ENCODE peak calls at places on chromosome 4, in seven cellular contexts. P, W, Q, D, Z, L and O are unnamed samples.
A peak's percentile ranks its signal among the peaks of the same experiment; 100 is the strongest.

GRCh38 chr4:138035781-138036258 is 206.3 kb downstream of the SLC7A11 start:
- DNase-seq in L (no peak), D (peak; percentile 81), Q (no peak), P (peak; percentile 67), W (no peak), Z (peak; percentile 70), O (peak; percentile 34)

GRCh38 chr4:126458993-126459392 is 1144.2 kb downstream of the FAT4 start:
- DNase-seq in D (peak; percentile 80), L (no peak), P (peak; percentile 10), W (no peak), Z (no peak), Q (no peak), O (no peak)

GRCh38 chr4:121800961-121801714 is at the start of gene EXOSC9:
- DNase-seq in P (peak; percentile 96), W (peak; percentile 89), D (peak; percentile 94), Z (peak; percentile 83), Q (peak; percentile 99), L (peak; percentile 89), O (peak; percentile 95)

GRCh38 chr4:184616633-184617471 is 32.4 kb downstream of the CASP3 start:
- DNase-seq in W (no peak), D (no peak), Q (no peak), Z (no peak), P (no peak), L (no peak), O (no peak)

GRCh38 chr4:8373973-8374545 is 66.5 kb downstream of the ACOX3 start:
- DNase-seq in Z (no peak), W (no peak), D (no peak), P (no peak), L (no peak), Q (peak; percentile 73), O (no peak)

GRCh38 chr4:126451237-126451885 is 1136.6 kb downstream of the FAT4 start:
- DNase-seq in Q (no peak), D (peak; percentile 83), W (no peak), Z (peak; percentile 10), L (no peak), P (no peak), O (no peak)

GRCh38 chr4:77007358-77008230 is 58.0 kb downstream of the SEPTIN11 start:
- DNase-seq in L (no peak), Q (no peak), P (peak; percentile 78), D (peak; percentile 83), W (no peak), Z (peak; percentile 72), O (no peak)

GRCh38 chr4:150145090-150145949 is 67.1 kb downstream of the DCLK2 start:
- DNase-seq in W (no peak), Q (no peak), L (no peak), Z (no peak), D (peak; percentile 45), P (peak; percentile 25), O (no peak)

GRCh38 chr4:140756292-140757219 is at the start of gene TBC1D9:
- DNase-seq in Q (peak; percentile 90), L (no peak), P (peak; percentile 68), W (no peak), D (peak; percentile 55), Z (peak; percentile 98), O (peak; percentile 67)

GRCh38 chr4:93648258-93648657 is 180.3 kb upstream of the ATOH1 start:
- DNase-seq in P (no peak), L (no peak), Q (no peak), D (no peak), Z (no peak), W (no peak), O (no peak)

GRCh38 chr4:41134581-41134980 is 79.8 kb downstream of the APBB2 start:
- DNase-seq in L (no peak), Z (no peak), P (no peak), Q (no peak), W (no peak), D (no peak), O (no peak)

GRCh38 chr4:86233681-86234080 is 126.2 kb downstream of the MAPK10 start:
- DNase-seq in Z (peak; percentile 83), Q (no peak), D (peak; percentile 15), L (no peak), P (peak; percentile 20), W (no peak), O (no peak)

GRCh38 chr4:42132099-42132498 is 20.4 kb downstream of the BEND4 start:
- DNase-seq in W (no peak), Z (no peak), Q (no peak), L (no peak), D (no peak), P (no peak), O (no peak)

GRCh38 chr4:42488114-42488513 is 90.8 kb downstream of the SHISA3 start:
- DNase-seq in Q (no peak), P (no peak), D (no peak), L (no peak), W (no peak), Z (no peak), O (no peak)

GRCh38 chr4:88697113-88697512 is 516 bp downstream of the NAP1L5 start:
- DNase-seq in W (no peak), L (no peak), Z (no peak), Q (no peak), D (peak; percentile 52), P (peak; percentile 36), O (peak; percentile 15)

GRCh38 chr4:42458686-42459085 is 61.4 kb downstream of the SHISA3 start:
- DNase-seq in D (no peak), Z (no peak), W (no peak), L (no peak), P (no peak), Q (no peak), O (no peak)

GRCh38 chr4:105956566-105956965 is 61.3 kb downstream of the NPNT start:
- DNase-seq in Q (no peak), W (no peak), D (no peak), Z (no peak), L (no peak), P (no peak), O (no peak)

GRCh38 chr4:147837435-147837834 is 105.5 kb downstream of the ARHGAP10 start:
- DNase-seq in Q (no peak), L (no peak), P (no peak), W (no peak), D (no peak), Z (no peak), O (no peak)

GRCh38 chr4:184598753-184599491 is 50.3 kb downstream of the CASP3 start:
- DNase-seq in D (no peak), Q (no peak), L (no peak), W (no peak), Z (no peak), P (no peak), O (no peak)

GRCh38 chr4:156251373-156252065 is 297.9 kb upstream of the CTSO start:
- DNase-seq in P (no peak), W (no peak), L (no peak), Q (no peak), D (no peak), Z (no peak), O (no peak)

GRCh38 chr4:180721356-180721755 is 1521.8 kb upstream of the TENM3 start:
- DNase-seq in W (no peak), L (no peak), Q (no peak), P (no peak), Z (no peak), D (no peak), O (no peak)

GRCh38 chr4:57081651-57082349 is 28.4 kb downstream of the IGFBP7 start:
- DNase-seq in Z (no peak), D (no peak), L (no peak), Q (no peak), P (no peak), W (no peak), O (no peak)

GRCh38 chr4:112213850-112214249 is 17.7 kb upstream of the AP1AR start:
- DNase-seq in W (no peak), D (peak; percentile 90), Z (peak; percentile 70), P (peak; percentile 59), L (no peak), Q (no peak), O (no peak)

GRCh38 chr4:59637596-59637995 is 1562.5 kb upstream of the ADGRL3 start:
- DNase-seq in P (no peak), Z (no peak), D (no peak), L (no peak), W (no peak), Q (no peak), O (no peak)

GRCh38 chr4:16225996-16226815 is at the start of gene TAPT1:
- DNase-seq in W (peak; percentile 72), P (peak; percentile 52), Q (peak; percentile 95), D (peak; percentile 30), L (peak; percentile 71), Z (no peak), O (peak; percentile 62)

GRCh38 chr4:23038626-23039245 is 346.0 kb downstream of the GBA3 start:
- DNase-seq in P (no peak), L (no peak), Q (no peak), D (no peak), W (no peak), Z (no peak), O (no peak)